ENCODE peak calls at places on chromosome 11, in ten cellular contexts. I, G, Z, W, J, H, P, U, X and L are unnamed samples.

GRCh38 chr11:76388408-76388807 is 7.3 kb downstream of the GVQW3 start:
- DNase-seq in I (no peak), G (no peak), Z (no peak), W (no peak), J (no peak), H (no peak), P (no peak), U (no peak), X (no peak), L (no peak)

GRCh38 chr11:15695096-15695721 is 580.5 kb downstream of the INSC start:
- DNase-seq in I (no peak), G (no peak), Z (no peak), W (no peak), J (no peak), H (no peak), P (no peak), U (no peak), X (no peak), L (no peak)

GRCh38 chr11:94652735-94653284 is 85.6 kb downstream of the PIWIL4 start:
- DNase-seq in I (no peak), G (no peak), Z (no peak), W (no peak), J (no peak), H (no peak), P (no peak), U (no peak), X (no peak), L (no peak)

GRCh38 chr11:126334665-126335462 is 20.6 kb upstream of the ST3GAL4 start:
- DNase-seq in I (no peak), G (no peak), Z (peak; percentile 42), W (no peak), J (no peak), H (no peak), P (no peak), U (no peak), X (no peak), L (no peak)

GRCh38 chr11:76803811-76804600 is 20.9 kb downstream of the TSKU start:
- DNase-seq in I (no peak), G (no peak), Z (no peak), W (no peak), J (no peak), H (no peak), P (no peak), U (no peak), X (peak; percentile 49), L (peak; percentile 12)

GRCh38 chr11:673866-674265 is 21.2 kb downstream of the DEAF1 start:
- DNase-seq in I (no peak), G (no peak), Z (no peak), W (no peak), J (no peak), H (no peak), P (no peak), U (no peak), X (no peak), L (no peak)

GRCh38 chr11:266676-267439 is 11.3 kb upstream of the NLRP6 start:
- DNase-seq in I (no peak), G (peak; percentile 34), Z (peak; percentile 12), W (peak; percentile 70), J (no peak), H (peak; percentile 20), P (peak; percentile 19), U (no peak), X (no peak), L (peak; percentile 80)

GRCh38 chr11:94880216-94880615 is 93.1 kb downstream of the CWC15 start:
- DNase-seq in I (no peak), G (no peak), Z (peak; percentile 99), W (no peak), J (no peak), H (no peak), P (no peak), U (no peak), X (no peak), L (no peak)

GRCh38 chr11:45755281-45755859 is 49.6 kb upstream of the SLC35C1 start:
- DNase-seq in I (no peak), G (no peak), Z (no peak), W (no peak), J (no peak), H (no peak), P (peak; percentile 21), U (no peak), X (no peak), L (peak; percentile 30)

GRCh38 chr11:16226245-16226644 is 130.1 kb downstream of the SOX6 start:
- DNase-seq in I (peak; percentile 22), G (peak; percentile 36), Z (peak; percentile 23), W (no peak), J (peak; percentile 61), H (peak; percentile 85), P (no peak), U (peak; percentile 77), X (no peak), L (no peak)

GRCh38 chr11:78194490-78194889 is 5.8 kb downstream of the USP35 start:
- DNase-seq in I (no peak), G (no peak), Z (peak; percentile 48), W (no peak), J (no peak), H (no peak), P (no peak), U (no peak), X (no peak), L (no peak)

GRCh38 chr11:27697679-27698275 is 2.5 kb downstream of the BDNF start:
- DNase-seq in I (no peak), G (no peak), Z (no peak), W (no peak), J (no peak), H (no peak), P (peak; percentile 21), U (no peak), X (no peak), L (no peak)

GRCh38 chr11:122093731-122094130 is 22.3 kb downstream of the BLID start:
- DNase-seq in I (no peak), G (no peak), Z (peak; percentile 60), W (no peak), J (no peak), H (no peak), P (no peak), U (no peak), X (no peak), L (no peak)

GRCh38 chr11:65304613-65305012 is 10.1 kb upstream of the CDC42EP2 start:
- DNase-seq in I (no peak), G (no peak), Z (no peak), W (no peak), J (no peak), H (no peak), P (no peak), U (no peak), X (no peak), L (no peak)

GRCh38 chr11:128902515-128903066 is 11.4 kb downstream of the KCNJ5 start:
- DNase-seq in I (no peak), G (no peak), Z (no peak), W (no peak), J (no peak), H (no peak), P (peak; percentile 41), U (no peak), X (no peak), L (no peak)

GRCh38 chr11:29657709-29658108 is 359.1 kb downstream of the KCNA4 start:
- DNase-seq in I (no peak), G (no peak), Z (no peak), W (no peak), J (no peak), H (no peak), P (no peak), U (no peak), X (no peak), L (no peak)

GRCh38 chr11:1516273-1517067 is 29.9 kb upstream of the MOB2 start:
- DNase-seq in I (no peak), G (no peak), Z (peak; percentile 13), W (no peak), J (no peak), H (peak; percentile 5), P (no peak), U (no peak), X (no peak), L (no peak)

GRCh38 chr11:67271548-67272284 is 5.4 kb downstream of the GRK2 start:
- DNase-seq in I (peak; percentile 65), G (no peak), Z (no peak), W (peak; percentile 75), J (peak; percentile 88), H (peak; percentile 30), P (no peak), U (no peak), X (peak; percentile 66), L (peak; percentile 60)
- H3K4me3 ChIP-seq in I (no peak overlapping the region), G (no peak overlapping the region), Z (no peak overlapping the region), W (peak overlapping the region; percentile 87), J (peak overlapping the region; percentile 7), H (no peak overlapping the region), P (no peak overlapping the region), U (no peak overlapping the region), X (peak overlapping the region; percentile 94), L (no peak overlapping the region)

DNA sequence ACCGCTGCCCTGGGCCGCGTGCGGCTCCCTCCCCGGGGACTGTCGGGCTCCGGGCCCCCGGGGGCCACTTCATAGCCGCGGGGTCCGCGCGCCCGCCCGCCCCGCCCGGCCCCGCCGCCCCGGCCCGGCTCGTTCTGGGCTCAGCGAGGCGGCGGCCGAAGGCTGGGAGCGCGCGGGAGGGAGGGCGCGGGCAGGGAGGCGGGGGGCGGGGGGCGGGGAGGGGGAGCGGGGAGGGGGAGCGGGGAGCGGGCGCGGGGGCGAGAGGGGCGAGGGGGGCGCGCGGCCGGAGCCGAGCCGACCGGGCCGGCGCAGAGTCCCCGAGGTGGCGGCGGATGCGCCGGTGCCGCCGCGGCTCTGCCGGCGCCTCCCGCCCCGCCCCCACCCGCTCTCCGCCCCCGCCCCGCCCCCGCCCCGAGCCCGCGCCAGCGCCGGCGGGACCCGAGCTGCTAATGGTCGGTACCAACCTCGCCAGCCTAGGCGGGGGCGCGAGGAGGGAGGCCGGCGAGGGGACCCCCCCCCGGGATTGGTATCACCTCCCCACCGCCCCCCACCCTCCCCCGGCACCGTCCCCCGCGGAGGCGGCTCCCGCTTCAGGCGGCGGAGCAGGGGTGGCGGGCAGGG is at the start of gene B3GAT1:
- DNase-seq in I (no peak), G (no peak), Z (no peak), W (no peak), J (no peak), H (no peak), P (peak; percentile 54), U (peak; percentile 17), X (no peak), L (peak; percentile 94)
- H3K27me3 ChIP-seq in I (peaks cover 52% of the 10 kb centered on the region), G (no peaks in the 10 kb centered on the region), Z (peaks cover 77% of the 10 kb centered on the region), W (no peaks in the 10 kb centered on the region), J (peaks cover 38% of the 10 kb centered on the region), H (no peaks in the 10 kb centered on the region), P (peaks cover 11% of the 10 kb centered on the region), U (no peaks in the 10 kb centered on the region), X (peaks cover 3% of the 10 kb centered on the region), L (peaks cover 25% of the 10 kb centered on the region)

GRCh38 chr11:69578167-69578566 is 62.8 kb upstream of the CCND1 start:
- DNase-seq in I (no peak), G (peak; percentile 99), Z (no peak), W (no peak), J (no peak), H (no peak), P (no peak), U (no peak), X (no peak), L (no peak)
- H3K4me3 ChIP-seq in I (no peak overlapping the region), G (no peak overlapping the region), Z (no peak overlapping the region), W (no peak overlapping the region), J (no peak overlapping the region), H (no peak overlapping the region), P (no peak overlapping the region), U (no peak overlapping the region), X (no peak overlapping the region), L (no peak overlapping the region)

DNA sequence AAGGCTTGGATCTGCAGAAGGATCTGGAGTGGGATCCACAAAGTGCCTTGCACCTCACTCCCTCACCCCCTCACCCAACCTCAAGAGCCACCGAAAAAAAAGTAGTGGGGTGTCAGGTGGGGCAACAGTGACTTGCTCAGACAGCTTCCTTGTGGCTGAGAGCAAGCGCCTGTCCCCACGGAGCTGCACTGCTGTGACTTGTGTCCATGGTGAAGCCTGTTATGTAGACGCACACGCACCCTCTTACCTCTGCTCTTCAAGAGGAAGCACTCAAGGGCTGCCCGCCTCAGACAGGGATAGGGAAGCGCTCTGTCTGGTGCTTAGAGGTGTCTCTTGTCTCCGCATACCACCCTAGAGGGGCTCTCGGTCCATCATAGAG is 1.2 kb downstream of the DRD2 start:
- DNase-seq in I (no peak), G (no peak), Z (no peak), W (no peak), J (no peak), H (no peak), P (no peak), U (no peak), X (no peak), L (no peak)
- H3K27me3 ChIP-seq in I (peaks cover 51% of the 10 kb centered on the region), G (peaks cover 5% of the 10 kb centered on the region), Z (peaks cover 74% of the 10 kb centered on the region), W (no peaks in the 10 kb centered on the region), J (no peaks in the 10 kb centered on the region), H (no peaks in the 10 kb centered on the region), P (peaks cover 35% of the 10 kb centered on the region), U (no peaks in the 10 kb centered on the region), X (no peaks in the 10 kb centered on the region), L (peaks cover 30% of the 10 kb centered on the region)